ENCODE peak calls at places on chromosomes 16 and 17, in seven cellular contexts. G is GM23338, U is HCT116, W is K562, E is SK-N-SH, V is H1, K is GM12878. Y is an unnamed sample.

GRCh38 chr17:82737981-82738877 is 2.8 kb downstream of the FN3K start:
- DNase-seq in G (no peak), U (no peak), W (peak; percentile 49), E (no peak), V (no peak), K (no peak), Y (no peak)

GRCh38 chr17:32546031-32546444 is 59.2 kb downstream of the CDK5R1 start:
- DNase-seq in G (peak; percentile 91), U (no peak), W (no peak), E (peak; percentile 64), V (peak; percentile 58), K (no peak), Y (no peak)

GRCh38 chr17:28029033-28029432 is 13.4 kb upstream of the NLK start:
- DNase-seq in G (no peak), U (no peak), W (peak; percentile 47), E (no peak), V (no peak), K (no peak), Y (no peak)

GRCh38 chr16:59046335-59046734 is 312.2 kb upstream of the GOT2 start:
- DNase-seq in G (no peak), U (no peak), W (no peak), E (no peak), V (no peak), K (no peak), Y (no peak)

GRCh38 chr17:50371526-50371925 is 1.5 kb downstream of the MRPL27 start:
- DNase-seq in G (no peak), U (no peak), W (no peak), E (no peak), V (no peak), K (no peak), Y (no peak)

GRCh38 chr16:22235839-22236745 is 30.0 kb downstream of the EEF2K start:
- DNase-seq in G (no peak), U (no peak), W (no peak), E (no peak), V (no peak), K (no peak), Y (peak; percentile 13)

GRCh38 chr16:10514369-10515055 is 65.9 kb downstream of the EMP2 start:
- DNase-seq in G (peak; percentile 79), U (peak; percentile 33), W (peak; percentile 57), E (peak; percentile 62), V (peak; percentile 71), K (no peak), Y (peak; percentile 55)

GRCh38 chr17:7380321-7380720 is 568 bp upstream of the TNK1 start:
- DNase-seq in G (peak; percentile 46), U (no peak), W (no peak), E (peak; percentile 54), V (no peak), K (no peak), Y (no peak)

GRCh38 chr17:82188001-82188961 is 24.4 kb downstream of the CCDC57 start:
- DNase-seq in G (no peak), U (no peak), W (no peak), E (no peak), V (no peak), K (no peak), Y (no peak)

GRCh38 chr17:39639043-39639442 is 2.1 kb downstream of the STARD3 start:
- DNase-seq in G (no peak), U (no peak), W (no peak), E (no peak), V (no peak), K (no peak), Y (no peak)

GRCh38 chr16:80700558-80700957 is 103.8 kb downstream of the CDYL2 start:
- DNase-seq in G (no peak), U (no peak), W (no peak), E (no peak), V (no peak), K (no peak), Y (no peak)

GRCh38 chr17:28552201-28552999 is at the start of gene UNC119:
- DNase-seq in G (peak; percentile 91), U (no peak), W (peak; percentile 98), E (peak; percentile 99), V (peak; percentile 88), K (no peak), Y (peak; percentile 60)

GRCh38 chr17:4594406-4595349 is 10.3 kb downstream of the SMTNL2 start:
- DNase-seq in G (peak; percentile 89), U (no peak), W (peak; percentile 63), E (peak; percentile 68), V (peak; percentile 79), K (no peak), Y (no peak)

GRCh38 chr17:62902573-62903229 is 63.3 kb upstream of the TANC2 start:
- DNase-seq in G (no peak), U (no peak), W (no peak), E (peak; percentile 32), V (no peak), K (no peak), Y (peak; percentile 32)

GRCh38 chr16:81500833-81501521 is 56.4 kb downstream of the CMIP start:
- DNase-seq in G (no peak), U (no peak), W (no peak), E (no peak), V (no peak), K (no peak), Y (peak; percentile 85)

GRCh38 chr17:37756060-37756459 is 11.2 kb upstream of the HNF1B start:
- DNase-seq in G (no peak), U (no peak), W (no peak), E (no peak), V (no peak), K (no peak), Y (no peak)

GRCh38 chr17:34313164-34313563 is 6.1 kb upstream of the CCL8 start:
- DNase-seq in G (no peak), U (no peak), W (no peak), E (no peak), V (no peak), K (no peak), Y (no peak)

GRCh38 chr16:9542165-9542755 is 450.8 kb downstream of the HAPSTR1 start:
- DNase-seq in G (no peak), U (no peak), W (no peak), E (no peak), V (no peak), K (no peak), Y (no peak)

GRCh38 chr16:12904041-12904671 is 2.8 kb downstream of the SHISA9 start:
- DNase-seq in G (peak; percentile 68), U (no peak), W (no peak), E (no peak), V (peak; percentile 65), K (no peak), Y (no peak)
- H3K79me2 ChIP-seq in G (peaks cover 79% of the 10 kb centered on the region), U (no peaks in the 10 kb centered on the region), W (no peaks in the 10 kb centered on the region), E (no peaks in the 10 kb centered on the region), V (no peaks in the 10 kb centered on the region), K (no peaks in the 10 kb centered on the region), Y (no peaks in the 10 kb centered on the region)

GRCh38 chr17:19260958-19261357 is 23.8 kb downstream of the EPN2 start:
- DNase-seq in G (no peak), U (peak; percentile 10), W (no peak), E (no peak), V (no peak), K (no peak), Y (peak; percentile 12)
- TF ChIP-seq CTCF in G (no peak), U (peak; percentile 28), W (no peak), E (peak; percentile 10), V (no peak), K (no peak), Y (peak; percentile 8)

DNA sequence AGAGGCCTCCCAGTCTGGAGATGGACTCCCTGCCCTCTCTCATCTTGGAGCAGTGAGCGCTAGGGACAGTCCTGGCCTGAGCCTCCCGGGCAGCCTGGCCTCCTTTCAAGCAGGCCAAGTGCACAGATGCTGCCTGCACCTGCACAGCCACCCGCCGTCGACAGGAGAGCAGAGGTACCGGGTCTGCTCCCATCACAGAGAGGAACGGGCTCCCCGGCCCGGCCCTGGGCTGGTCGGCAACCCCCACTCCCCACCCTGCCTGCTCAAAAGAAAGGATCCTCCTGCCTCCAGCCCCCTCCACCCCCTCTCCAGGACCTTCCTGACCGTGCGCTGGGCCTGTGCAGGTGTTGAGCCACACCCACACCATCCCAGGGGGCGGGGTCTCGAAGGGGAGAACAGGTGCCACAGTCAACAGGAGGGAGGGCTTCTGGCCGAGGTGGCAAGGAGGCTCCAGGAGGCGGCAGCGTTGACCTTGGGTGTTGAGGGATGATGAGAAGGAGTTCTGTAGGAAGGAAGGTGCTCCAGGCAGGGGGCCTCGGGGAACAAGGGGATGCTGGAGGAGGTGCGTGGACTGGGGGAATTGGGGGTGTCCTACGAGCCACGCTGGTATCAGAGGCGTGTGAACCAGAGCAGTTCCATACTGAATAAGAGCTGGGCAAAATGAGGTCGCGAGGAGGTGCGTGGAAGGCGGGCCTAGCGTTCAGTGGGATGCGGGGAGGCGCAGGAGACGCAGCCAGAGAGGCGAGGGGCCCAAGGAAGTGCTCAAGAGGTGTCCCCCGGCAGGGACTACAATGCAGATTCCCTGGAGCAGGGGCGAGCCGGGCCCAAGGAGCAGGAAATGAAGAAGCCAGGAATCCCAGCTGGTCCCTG is 967 bp upstream of the CDH15 start:
- DNase-seq in G (peak; percentile 91), U (peak; percentile 57), W (peak; percentile 50), E (no peak), V (peak; percentile 89), K (no peak), Y (no peak)
- TF ChIP-seq POLR2AphosphoS5 in G (no peak), U (peak; percentile 46), W (no peak), E (no peak), V (no peak), K (no peak), Y (no peak)

GRCh38 chr17:80352991-80353665 is 61.8 kb upstream of the ENDOV start:
- DNase-seq in G (no peak), U (no peak), W (no peak), E (no peak), V (no peak), K (no peak), Y (no peak)
- H3K79me2 ChIP-seq in G (no peaks in the 10 kb centered on the region), U (no peaks in the 10 kb centered on the region), W (no peaks in the 10 kb centered on the region), E (no peaks in the 10 kb centered on the region), V (no peaks in the 10 kb centered on the region), K (no peaks in the 10 kb centered on the region), Y (no peaks in the 10 kb centered on the region)

GRCh38 chr17:15257316-15257925 is 7.7 kb downstream of the PMP22 start:
- DNase-seq in G (peak; percentile 87), U (peak; percentile 59), W (peak; percentile 71), E (peak; percentile 83), V (peak; percentile 85), K (peak; percentile 19), Y (peak; percentile 70)
- TF ChIP-seq CTCF in G (peak; percentile 90), U (peak; percentile 81), W (peak; percentile 81), E (peak; percentile 85), V (peak; percentile 94), K (peak; percentile 75), Y (peak; percentile 92)

DNA sequence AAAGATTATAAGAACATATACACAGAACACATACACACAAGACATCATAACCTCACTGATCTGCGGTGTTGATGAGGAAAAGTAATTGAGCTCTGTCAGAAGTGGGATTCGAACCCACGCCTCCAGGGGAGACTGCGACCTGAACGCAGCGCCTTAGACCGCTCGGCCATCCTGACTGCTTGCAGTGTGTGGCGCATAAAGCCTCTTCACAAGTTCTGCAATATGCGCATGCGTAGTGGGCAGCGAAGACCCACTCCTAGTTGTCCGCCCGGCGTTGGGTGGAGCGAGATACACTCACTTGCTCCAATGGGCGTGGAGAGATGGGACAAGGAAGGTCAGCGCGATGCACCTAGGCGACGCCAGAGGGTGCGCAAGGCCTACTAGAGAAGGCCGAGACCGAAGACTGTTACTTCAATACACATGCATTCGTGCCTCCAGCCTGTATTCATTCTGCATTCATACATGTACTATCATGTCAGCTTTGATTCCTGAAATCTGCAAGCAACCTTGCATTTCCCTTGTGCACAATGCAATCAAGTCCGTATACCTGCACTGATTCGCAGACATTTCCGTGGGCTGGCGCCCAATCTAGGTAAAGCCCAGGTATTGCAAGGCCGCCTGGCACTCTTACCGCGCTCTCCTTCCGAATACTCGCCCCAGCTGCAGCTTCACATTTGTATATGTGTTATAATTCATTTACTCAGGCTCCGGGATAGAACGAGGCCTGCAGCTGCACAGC is 16.1 kb upstream of the PLLP start:
- DNase-seq in G (peak; percentile 100), U (peak; percentile 97), W (peak; percentile 97), E (peak; percentile 93), V (peak; percentile 100), K (peak; percentile 99), Y (peak; percentile 100)
- TF ChIP-seq POLR2AphosphoS5 in G (no peak), U (no peak), W (no peak), E (no peak), V (no peak), K (no peak), Y (peak; percentile 56)